ENCODE peak calls at places on chromosomes 5 and 9, in four cellular contexts. E is stomach, M is neuronal stem cell, R is lower leg skin. J is an unnamed sample.
A peak's percentile ranks its signal among the peaks of the same experiment; 100 is the strongest.

GRCh38 chr9:108296056-108296455 is 559.7 kb downstream of the ACTL7B start:
- DNase-seq in E (no peak), M (no peak), R (no peak), J (peak; percentile 94)

GRCh38 chr9:3397726-3398125 is 128.1 kb downstream of the RFX3 start:
- DNase-seq in E (no peak), M (no peak), R (no peak), J (no peak)

GRCh38 chr9:117411547-117411946 is 3.3 kb downstream of the ASTN2 start:
- DNase-seq in E (peak; percentile 71), M (peak; percentile 56), R (peak; percentile 83), J (no peak)

GRCh38 chr5:56323505-56323904 is 90.4 kb upstream of the ANKRD55 start:
- DNase-seq in E (no peak), M (no peak), R (no peak), J (no peak)

GRCh38 chr9:133417541-133418461 is at the start of gene REXO4:
- DNase-seq in E (peak; percentile 83), M (peak; percentile 92), R (peak; percentile 96), J (peak; percentile 23)

GRCh38 chr9:92634712-92635605 is 35.0 kb downstream of the IPPK start:
- DNase-seq in E (peak; percentile 74), M (peak; percentile 79), R (peak; percentile 92), J (no peak)

GRCh38 chr9:129889461-129889935 is 54.2 kb downstream of the USP20 start:
- DNase-seq in E (no peak), M (no peak), R (no peak), J (no peak)

GRCh38 chr5:108541816-108542215 is 159.9 kb upstream of the FBXL17 start:
- DNase-seq in E (no peak), M (no peak), R (no peak), J (no peak)

GRCh38 chr5:76794871-76795270 is 24.0 kb upstream of the F2RL1 start:
- DNase-seq in E (no peak), M (no peak), R (no peak), J (no peak)

GRCh38 chr5:82421119-82421518 is 143.0 kb upstream of the RPS23 start:
- DNase-seq in E (no peak), M (no peak), R (no peak), J (peak; percentile 43)

GRCh38 chr5:141399555-141400258 is 2.0 kb downstream of the PCDHGB5 start:
- DNase-seq in E (no peak), M (no peak), R (no peak), J (no peak)

GRCh38 chr5:91042856-91043255 is 340.3 kb downstream of the ARRDC3 start:
- DNase-seq in E (no peak), M (no peak), R (no peak), J (no peak)

GRCh38 chr5:79689541-79690466 is at the start of gene CMYA5:
- DNase-seq in E (peak; percentile 28), M (peak; percentile 21), R (peak; percentile 85), J (no peak)

GRCh38 chr5:95862636-95863382 is 40.3 kb upstream of the GLRX start:
- DNase-seq in E (no peak), M (no peak), R (peak; percentile 34), J (no peak)

GRCh38 chr9:37364751-37365360 is 57.6 kb upstream of the GRHPR start:
- DNase-seq in E (no peak), M (no peak), R (no peak), J (no peak)

GRCh38 chr5:8650197-8650596 is 781.2 kb downstream of the MTRR start:
- DNase-seq in E (no peak), M (no peak), R (no peak), J (no peak)

GRCh38 chr5:67194169-67194568 is 2.4 kb downstream of the CD180 start:
- DNase-seq in E (no peak), M (no peak), R (no peak), J (no peak)

GRCh38 chr5:67193479-67193878 is 3.1 kb downstream of the CD180 start:
- DNase-seq in E (no peak), M (no peak), R (no peak), J (no peak)

GRCh38 chr5:67197536-67197935 is 937 bp upstream of the CD180 start:
- DNase-seq in E (no peak), M (no peak), R (no peak), J (no peak)

GRCh38 chr5:67196537-67197059 is at the start of gene CD180:
- DNase-seq in E (no peak), M (no peak), R (no peak), J (no peak)

GRCh38 chr5:67195406-67196275 is 958 bp downstream of the CD180 start:
- DNase-seq in E (no peak), M (no peak), R (no peak), J (no peak)
- H3K4me3 ChIP-seq in E (no peak overlapping the region), M (no peak overlapping the region), R (no peak overlapping the region), J (no peak overlapping the region)

DNA sequence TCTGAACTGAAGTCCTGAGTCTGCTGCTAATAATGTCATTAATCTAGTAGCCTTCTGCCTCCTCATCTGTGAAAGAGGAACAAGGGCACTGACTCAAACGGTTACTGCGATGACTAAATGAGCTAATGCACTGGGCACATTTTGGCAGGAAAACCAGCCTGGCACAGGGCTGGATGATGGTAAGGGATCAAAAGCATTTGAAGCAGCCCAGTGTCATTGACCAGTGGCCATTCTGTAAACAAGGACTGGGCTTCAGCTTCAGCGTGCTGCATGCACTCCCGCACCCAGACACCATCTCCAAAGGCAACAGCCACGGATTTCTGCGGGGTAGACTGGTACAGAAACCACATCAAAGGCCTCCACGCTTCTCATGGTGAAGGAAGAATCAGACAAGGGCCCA is 8.0 kb downstream of the GCNT4 start:
- DNase-seq in E (no peak), M (no peak), R (no peak), J (no peak)
- H3K4me3 ChIP-seq in E (no peak overlapping the region), M (no peak overlapping the region), R (no peak overlapping the region), J (no peak overlapping the region)

DNA sequence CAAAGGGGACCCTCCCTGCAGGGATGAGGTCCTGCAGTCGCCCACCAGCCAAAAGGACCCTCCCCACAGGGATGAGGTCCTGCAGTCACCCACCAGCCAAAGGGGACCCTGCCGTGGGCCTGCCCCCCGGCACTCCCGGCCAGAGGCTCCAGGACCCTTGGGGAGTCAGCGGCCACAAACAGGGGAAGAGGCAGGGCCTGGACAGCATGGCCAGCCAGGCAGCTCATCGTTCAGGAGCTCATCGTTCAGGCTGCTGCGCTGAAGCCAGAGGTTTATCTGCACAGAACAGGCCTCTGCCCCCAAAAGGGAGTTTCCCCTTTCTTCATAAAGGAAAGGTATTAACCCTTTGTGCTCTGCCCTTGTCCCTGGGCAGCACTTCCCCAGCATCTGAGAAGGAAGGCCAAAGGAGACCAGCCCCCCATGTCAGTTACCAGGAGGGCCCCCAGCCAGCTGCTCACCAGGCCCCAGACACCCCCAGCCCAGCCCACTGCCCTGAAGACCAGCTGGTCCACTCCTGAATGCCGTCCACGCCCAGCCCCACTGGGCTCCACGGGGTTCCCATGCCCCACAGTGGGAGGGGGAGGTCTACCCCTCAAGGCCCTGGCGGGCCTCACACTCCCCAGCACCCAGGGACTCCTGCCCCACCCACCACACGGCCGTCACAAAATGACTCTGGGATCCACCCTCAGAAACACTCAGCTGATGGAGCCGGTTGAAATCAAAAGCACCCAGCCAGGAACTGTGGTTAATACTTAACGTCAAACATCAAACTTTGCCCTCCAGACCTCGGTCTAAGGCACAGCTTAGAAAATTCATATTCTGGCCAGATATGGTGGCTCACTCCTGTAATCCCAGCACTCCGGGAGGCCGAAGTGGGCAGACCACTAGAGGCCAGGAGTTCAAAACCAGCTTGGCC is 6.3 kb downstream of the SLC12A7 start:
- DNase-seq in E (peak; percentile 63), M (no peak), R (no peak), J (no peak)
- H3K4me3 ChIP-seq in E (no peak overlapping the region), M (no peak overlapping the region), R (no peak overlapping the region), J (no peak overlapping the region)

GRCh38 chr5:60487885-60488425 is 212.0 kb downstream of the DEPDC1B start:
- DNase-seq in E (peak; percentile 74), M (no peak), R (no peak), J (no peak)

GRCh38 chr5:60489856-60490255 is 210.1 kb downstream of the DEPDC1B start:
- DNase-seq in E (no peak), M (no peak), R (no peak), J (no peak)

GRCh38 chr5:60487466-60487865 is 212.5 kb downstream of the DEPDC1B start:
- DNase-seq in E (no peak), M (no peak), R (no peak), J (no peak)

GRCh38 chr5:60489377-60489776 is 210.6 kb downstream of the DEPDC1B start:
- DNase-seq in E (no peak), M (no peak), R (no peak), J (no peak)

DNA sequence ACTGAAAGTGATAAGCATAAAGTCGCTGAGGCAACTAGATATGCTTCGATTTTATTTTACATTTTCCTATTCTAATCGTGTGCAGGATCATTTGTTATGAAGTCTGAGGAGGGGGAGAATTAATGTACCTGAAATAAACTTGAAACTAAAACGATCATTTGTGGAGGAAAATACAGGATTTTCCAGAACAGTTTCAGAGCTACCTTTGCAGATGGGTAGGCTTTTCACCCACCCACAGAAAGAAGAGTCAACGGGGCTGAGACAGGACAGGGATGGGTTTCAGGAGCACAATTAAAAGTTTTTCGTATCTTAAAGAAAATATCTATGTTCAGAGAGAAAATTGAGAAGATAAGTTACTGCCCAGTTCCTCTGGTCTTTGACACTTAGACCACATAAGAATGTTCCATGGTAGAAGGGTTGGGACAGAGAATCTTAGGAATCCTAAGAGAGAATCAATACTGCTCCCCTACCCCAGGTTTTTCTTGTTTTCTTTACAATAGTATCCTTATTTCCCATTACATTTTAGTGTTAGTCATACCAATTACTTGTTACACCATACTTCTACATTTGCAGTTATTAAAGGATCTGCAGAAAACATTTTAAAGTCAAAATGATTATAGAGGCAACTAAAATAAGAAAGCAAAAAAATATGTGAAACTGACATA is 211.4 kb downstream of the DEPDC1B start:
- DNase-seq in E (no peak), M (no peak), R (no peak), J (no peak)
- H3K4me3 ChIP-seq in E (peak overlapping the region; percentile 42), M (no peak overlapping the region), R (no peak overlapping the region), J (no peak overlapping the region)

DNA sequence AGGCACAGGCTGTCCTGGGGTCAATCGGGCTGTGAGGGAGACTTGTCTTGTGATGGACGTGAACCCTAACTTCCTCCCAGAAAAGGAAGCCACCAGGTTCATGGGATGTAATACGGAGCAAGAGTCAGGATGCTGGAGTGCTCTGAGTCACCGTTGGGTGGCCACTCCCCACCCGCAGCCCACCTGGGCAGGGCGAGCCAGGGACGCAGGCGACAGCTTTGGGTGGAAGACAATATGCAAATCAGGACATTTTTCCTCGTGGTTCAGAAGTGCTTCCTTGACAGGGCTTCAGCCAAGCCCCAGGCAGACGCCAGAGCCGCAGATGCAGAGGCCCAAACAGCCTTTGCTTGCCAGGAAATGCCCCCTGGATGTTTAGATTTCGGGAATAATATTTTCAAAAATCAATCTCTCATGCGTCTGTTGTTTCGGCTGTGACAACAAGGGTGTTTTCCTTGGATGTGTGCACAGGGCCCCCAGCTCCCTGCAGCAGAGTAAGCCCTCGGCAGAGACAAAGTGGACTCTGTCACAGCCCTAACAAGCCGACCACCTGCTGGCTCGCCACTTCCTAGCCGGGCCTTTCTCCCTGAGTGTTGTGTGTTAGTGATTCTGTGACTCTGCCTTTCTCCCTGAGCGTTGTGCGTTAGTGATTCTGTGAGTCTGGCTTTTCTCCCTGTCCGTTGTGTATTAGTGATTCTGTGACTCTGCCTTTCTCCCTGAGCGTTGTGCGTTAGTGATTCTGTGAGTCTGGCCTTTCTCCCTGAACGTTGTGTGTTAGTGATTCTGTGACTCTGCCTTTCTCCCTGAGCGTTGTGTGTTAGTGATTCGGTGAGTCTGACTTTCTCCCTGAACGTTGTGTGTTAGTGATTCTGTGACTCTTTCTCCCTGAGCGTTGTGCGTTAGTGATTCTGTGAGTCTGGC is 11.8 kb upstream of the SLC9A3 start:
- DNase-seq in E (no peak), M (no peak), R (no peak), J (no peak)
- H3K4me3 ChIP-seq in E (no peak overlapping the region), M (no peak overlapping the region), R (no peak overlapping the region), J (no peak overlapping the region)